ENCODE peak calls at places on chromosomes 11 and 22, in five cellular contexts. K is endothelial cell of umbilical vein, D is HL-60, I is GM12878, Q is transverse colon. E is an unnamed sample.

GRCh38 chr11:122038543-122038942 is 77.5 kb downstream of the BLID start:
- DNase-seq in Q (no peak), K (no peak), I (no peak), D (no peak), E (no peak)

GRCh38 chr11:121595717-121596156 is 143.0 kb upstream of the SORL1-AS1 start:
- DNase-seq in D (no peak), I (no peak), K (no peak), Q (no peak), E (no peak)

GRCh38 chr11:103364687-103365086 is 255.5 kb downstream of the DYNC2H1 start:
- DNase-seq in K (no peak), Q (no peak), D (no peak), I (no peak), E (no peak)

GRCh38 chr11:119691020-119691666 is 37.9 kb downstream of the NECTIN1 start:
- DNase-seq in Q (no peak), K (no peak), I (no peak), D (peak; percentile 88), E (no peak)

GRCh38 chr11:67095214-67095507 is 23.9 kb upstream of the KDM2A start:
- DNase-seq in I (no peak), Q (no peak), K (no peak), D (no peak), E (no peak)

GRCh38 chr11:68373189-68373809 is 60.9 kb downstream of the LRP5 start:
- DNase-seq in D (no peak), I (no peak), Q (no peak), K (no peak), E (no peak)

GRCh38 chr22:29907753-29908515 is 25.0 kb downstream of the MTMR3 start:
- DNase-seq in D (peak; percentile 62), K (peak; percentile 97), I (no peak), Q (peak; percentile 86), E (no peak)

GRCh38 chr11:44229664-44230063 is 80.3 kb downstream of the ALX4 start:
- DNase-seq in I (no peak), D (no peak), Q (no peak), K (no peak), E (no peak)

GRCh38 chr22:32627091-32627490 is 152.5 kb downstream of the FBXO7 start:
- DNase-seq in K (no peak), I (no peak), D (no peak), Q (no peak), E (peak; percentile 78)

GRCh38 chr11:31797227-31798056 is 13.7 kb downstream of the PAX6 start:
- DNase-seq in Q (no peak), D (no peak), K (no peak), I (no peak), E (no peak)

GRCh38 chr11:65426839-65427690 is 4.5 kb downstream of the NEAT1 start:
- DNase-seq in I (no peak), Q (peak; percentile 82), D (peak; percentile 28), K (peak; percentile 54), E (peak; percentile 76)

GRCh38 chr11:45660717-45661416 is 4.6 kb downstream of the CHST1 start:
- DNase-seq in Q (no peak), I (no peak), D (no peak), K (no peak), E (peak; percentile 29)

DNA sequence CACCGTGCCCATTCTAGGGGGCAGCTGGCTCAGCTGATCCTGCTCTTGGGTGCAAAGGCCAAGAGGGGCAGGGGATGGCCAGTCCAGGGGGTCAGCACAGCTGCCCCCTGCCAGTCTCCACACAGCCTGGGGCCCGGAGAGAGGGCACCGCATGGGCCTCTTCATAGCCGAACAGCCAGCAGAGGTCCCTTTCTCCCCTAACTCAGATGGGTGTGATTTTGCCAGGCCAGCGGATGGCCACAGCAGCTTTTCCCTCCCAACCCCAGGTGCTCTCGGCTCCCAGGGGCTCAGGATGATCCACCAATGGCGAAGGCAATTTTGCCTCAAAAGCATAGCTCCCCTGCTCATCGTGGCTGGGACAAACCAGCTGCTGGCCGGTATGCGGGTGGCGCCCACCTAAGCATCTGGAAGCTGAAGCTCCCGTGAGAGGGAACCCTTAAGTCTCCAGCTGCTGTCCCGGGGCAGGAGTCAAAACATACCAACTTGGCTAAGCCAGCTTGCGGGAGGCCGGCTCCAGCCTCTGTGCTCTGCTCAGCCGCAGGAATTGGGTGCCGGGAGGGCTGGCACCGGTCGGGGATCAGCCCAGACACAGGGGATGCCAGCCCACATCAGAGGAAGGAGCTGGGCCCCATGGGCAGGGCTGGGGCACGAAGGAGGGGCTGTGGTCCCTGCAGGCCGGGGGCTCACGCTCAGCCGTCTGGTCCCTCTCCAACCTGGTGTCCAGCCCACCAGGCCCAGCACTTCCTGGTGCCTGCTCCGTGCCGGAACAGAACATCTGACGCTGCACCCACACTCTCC is 30.5 kb upstream of the GNB1L start:
- DNase-seq in Q (no peak), D (no peak), K (no peak), I (no peak), E (peak; percentile 78)
- TF ChIP-seq POLR2AphosphoS5 in Q (no peak), D (no peak), K (no peak), I (no peak), E (no peak)

DNA sequence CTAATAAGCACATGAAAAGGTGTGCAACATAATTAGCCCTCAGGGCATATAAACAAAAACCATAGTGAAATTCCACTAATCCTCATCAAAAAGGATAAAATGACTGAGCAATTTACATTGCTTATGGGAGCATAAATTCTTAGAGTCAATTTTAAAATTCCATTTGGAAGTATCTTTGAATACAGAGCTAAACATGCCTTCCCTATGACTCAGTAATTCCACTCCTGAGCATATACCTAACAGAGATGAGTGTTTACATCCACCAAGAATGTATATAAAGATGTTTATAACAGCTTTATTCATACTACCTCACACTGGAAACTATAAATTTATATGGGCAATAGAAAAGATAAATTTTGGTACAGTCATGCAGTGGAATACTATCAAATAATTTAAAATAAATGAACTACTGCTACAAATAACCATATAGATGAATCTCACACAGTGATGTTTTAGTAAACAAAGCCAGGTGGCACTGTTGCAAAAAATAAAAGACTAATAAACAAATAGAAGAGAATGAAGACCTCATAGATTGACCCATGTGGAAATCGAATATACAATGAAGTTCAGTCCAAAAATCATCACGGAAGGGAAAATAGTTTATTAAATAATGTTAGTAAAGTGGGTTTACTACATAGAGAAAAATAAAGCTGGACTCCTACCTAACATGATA is 8.2 kb upstream of the OR2D2 start:
- DNase-seq in D (no peak), Q (no peak), I (no peak), K (no peak), E (no peak)
- TF ChIP-seq CTCF in D (no peak), Q (no peak), I (no peak), K (no peak), E (no peak)

GRCh38 chr11:33257160-33257896 is at the start of gene HIPK3:
- DNase-seq in D (peak; percentile 81), K (peak; percentile 79), Q (peak; percentile 87), I (no peak), E (peak; percentile 98)
- TF ChIP-seq POLR2AphosphoS5 in D (peak; percentile 89), K (no peak), Q (no peak), I (peak; percentile 74), E (peak; percentile 89)

GRCh38 chr11:116869610-116870009 is 32.2 kb upstream of the APOA1 start:
- DNase-seq in D (no peak), Q (no peak), K (no peak), I (no peak), E (no peak)
- TF ChIP-seq CTCF in D (no peak), Q (no peak), K (no peak), I (no peak), E (no peak)

DNA sequence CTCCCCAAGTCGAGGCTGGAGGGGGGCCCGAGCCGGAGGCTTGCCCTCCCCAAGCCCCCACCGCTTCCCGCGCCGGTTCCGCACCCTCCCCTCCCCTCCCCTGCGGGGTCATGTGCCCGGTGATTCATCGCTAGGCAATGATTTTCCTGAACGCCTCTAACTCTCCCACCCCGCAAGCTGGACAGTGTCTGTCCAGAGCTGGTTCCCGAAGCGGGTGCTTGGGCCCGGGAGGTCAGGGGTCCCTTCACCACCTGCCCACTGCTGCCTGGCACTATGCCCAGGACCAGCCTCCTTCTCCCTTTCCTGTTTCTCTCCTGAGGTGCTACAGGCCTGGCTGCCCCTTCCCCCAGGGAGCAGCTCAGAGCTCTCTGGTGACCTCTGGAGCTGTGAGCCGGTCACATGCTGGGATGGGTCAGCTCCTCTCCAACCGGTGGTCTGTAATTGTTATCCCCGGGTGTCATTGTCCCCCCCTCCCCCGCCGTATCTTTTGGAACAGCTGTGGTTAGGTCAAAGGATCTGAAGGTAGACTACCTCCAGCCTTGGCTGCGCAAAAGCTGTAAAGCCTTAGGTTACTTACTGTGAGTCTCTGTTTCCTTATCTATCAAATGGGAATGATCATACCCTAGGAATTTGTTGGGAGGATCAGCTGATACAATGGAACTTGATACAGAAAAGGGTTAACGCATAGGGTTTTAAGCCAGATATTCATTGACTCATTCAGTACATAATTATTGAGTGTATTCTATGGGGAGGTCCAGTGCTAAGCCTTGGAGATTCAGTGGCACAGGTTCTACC is 722 bp downstream of the STX3 start:
- DNase-seq in I (no peak), K (peak; percentile 87), D (peak; percentile 60), Q (peak; percentile 87), E (peak; percentile 93)
- TF ChIP-seq POLR2AphosphoS5 in I (no peak), K (no peak), D (peak; percentile 16), Q (peak; percentile 62), E (no peak)

DNA sequence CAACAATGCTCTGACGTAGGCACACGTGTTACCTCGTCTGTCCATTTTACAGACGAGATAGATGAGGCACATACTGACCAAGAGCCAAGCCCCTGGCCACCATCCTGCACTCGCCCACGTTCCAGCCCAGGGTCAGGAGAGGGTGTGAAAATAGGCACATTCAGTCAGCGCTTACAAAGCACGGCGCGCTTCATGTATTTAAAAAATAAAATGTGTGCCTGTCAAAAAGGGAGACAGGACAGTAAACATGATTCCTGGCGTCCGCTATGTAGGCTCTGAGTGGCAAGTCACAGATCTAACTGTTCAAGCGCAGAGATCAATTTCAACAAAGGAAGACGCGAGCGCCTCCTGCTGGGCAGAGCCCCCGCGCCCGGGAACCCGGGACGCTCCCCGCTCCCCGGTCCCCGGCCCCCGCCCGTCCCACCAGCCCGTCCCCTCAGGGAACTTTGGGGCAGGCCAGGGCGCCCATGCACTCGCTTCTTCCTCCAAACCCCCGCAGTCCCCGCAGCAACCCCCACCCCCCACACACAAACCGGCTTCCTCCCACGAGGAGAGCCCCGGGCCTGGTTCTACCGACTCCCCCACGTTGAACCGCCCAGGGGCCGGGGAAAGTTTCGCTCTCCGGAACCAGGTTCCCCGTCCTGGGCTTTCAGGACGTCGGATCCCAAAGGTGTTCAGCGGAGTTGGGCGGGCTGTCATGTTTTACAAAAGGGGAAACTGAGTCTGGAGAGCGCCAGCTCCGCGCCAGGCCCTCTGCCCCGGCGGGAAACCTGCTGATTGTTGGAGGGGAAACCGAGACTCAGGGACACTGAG is 10.4 kb upstream of the C1QTNF6 start:
- DNase-seq in K (peak; percentile 71), Q (peak; percentile 94), D (peak; percentile 88), I (no peak), E (peak; percentile 97)
- TF ChIP-seq CTCF in K (peak; percentile 90), Q (peak; percentile 91), D (peak; percentile 80), I (peak; percentile 80), E (no peak)

E was measured in spleen.